ENCODE peak calls at places on chromosome 1, in four cellular contexts. One of them, this sample, is unnamed.
A peak's percentile ranks its signal among the peaks of the same experiment; 100 is the strongest.

GRCh38 chr1:91450260-91450659 is 45.6 kb upstream of the HFM1 start:
- DNase-seq in foreskin fibroblast: no peak
- DNase-seq in uterus: no peak
- DNase-seq in neural progenitor cell: no peak
- DNase-seq in this sample: no peak

GRCh38 chr1:27342778-27343638 is 1.2 kb downstream of the SYTL1 start:
- DNase-seq in uterus: no peak
- DNase-seq in neural progenitor cell: peak; percentile 45
- DNase-seq in foreskin fibroblast: no peak
- DNase-seq in this sample: no peak

GRCh38 chr1:47796626-47797025 is 200.6 kb downstream of the TRABD2B start:
- DNase-seq in uterus: no peak
- DNase-seq in neural progenitor cell: no peak
- DNase-seq in foreskin fibroblast: no peak
- DNase-seq in this sample: no peak

GRCh38 chr1:93304716-93305138 is 41.0 kb upstream of the DR1 start:
- DNase-seq in uterus: peak; percentile 52
- DNase-seq in foreskin fibroblast: peak; percentile 37
- DNase-seq in neural progenitor cell: peak; percentile 69
- DNase-seq in this sample: no peak

GRCh38 chr1:27400035-27400962 is 7.9 kb downstream of the GPR3 start:
- DNase-seq in foreskin fibroblast: no peak
- DNase-seq in uterus: no peak
- DNase-seq in neural progenitor cell: peak; percentile 22
- DNase-seq in this sample: no peak

GRCh38 chr1:225754940-225755635 is 22.5 kb upstream of the SRP9 start:
- DNase-seq in uterus: peak; percentile 42
- DNase-seq in foreskin fibroblast: peak; percentile 93
- DNase-seq in neural progenitor cell: no peak
- DNase-seq in this sample: no peak

GRCh38 chr1:17060129-17060868 is 6.5 kb upstream of the SDHB start:
- DNase-seq in neural progenitor cell: no peak
- DNase-seq in foreskin fibroblast: no peak
- DNase-seq in uterus: no peak
- DNase-seq in this sample: no peak

GRCh38 chr1:236753964-236754363 is 41.1 kb upstream of the MTR start:
- DNase-seq in neural progenitor cell: no peak
- DNase-seq in uterus: no peak
- DNase-seq in foreskin fibroblast: no peak
- DNase-seq in this sample: no peak

GRCh38 chr1:168091063-168091462 is 45.7 kb downstream of the GPR161 start:
- DNase-seq in foreskin fibroblast: no peak
- DNase-seq in uterus: no peak
- DNase-seq in neural progenitor cell: no peak
- DNase-seq in this sample: peak; percentile 61

GRCh38 chr1:182642461-182642860 is 38.3 kb upstream of the RGS16 start:
- DNase-seq in neural progenitor cell: no peak
- DNase-seq in foreskin fibroblast: no peak
- DNase-seq in uterus: no peak
- DNase-seq in this sample: no peak

GRCh38 chr1:206498685-206499084 is 8.6 kb upstream of the RASSF5 start:
- DNase-seq in uterus: no peak
- DNase-seq in foreskin fibroblast: no peak
- DNase-seq in neural progenitor cell: no peak
- DNase-seq in this sample: no peak

GRCh38 chr1:183901748-183902341 is 96.9 kb downstream of the RGL1 start:
- DNase-seq in uterus: no peak
- DNase-seq in neural progenitor cell: no peak
- DNase-seq in foreskin fibroblast: no peak
- DNase-seq in this sample: no peak

GRCh38 chr1:43444827-43445225 is 8.9 kb downstream of the HYI start:
- DNase-seq in neural progenitor cell: peak; percentile 53
- DNase-seq in foreskin fibroblast: no peak
- DNase-seq in uterus: peak; percentile 5
- DNase-seq in this sample: no peak

GRCh38 chr1:99601709-99602403 is 44.1 kb upstream of the PALMD start:
- DNase-seq in foreskin fibroblast: no peak
- DNase-seq in uterus: no peak
- DNase-seq in neural progenitor cell: no peak
- DNase-seq in this sample: no peak

GRCh38 chr1:205792946-205793673 is 17.8 kb upstream of the RAB29 start:
- DNase-seq in foreskin fibroblast: no peak
- DNase-seq in neural progenitor cell: peak; percentile 40
- DNase-seq in uterus: no peak
- DNase-seq in this sample: no peak

GRCh38 chr1:220798338-220798737 is 11.6 kb downstream of the MTARC1 start:
- DNase-seq in uterus: no peak
- DNase-seq in neural progenitor cell: no peak
- DNase-seq in foreskin fibroblast: no peak
- DNase-seq in this sample: no peak

GRCh38 chr1:193325042-193325441 is 138.6 kb upstream of the B3GALT2 start:
- DNase-seq in foreskin fibroblast: no peak
- DNase-seq in uterus: no peak
- DNase-seq in neural progenitor cell: no peak
- DNase-seq in this sample: no peak

GRCh38 chr1:46476673-46477072 is 13.0 kb upstream of the DMBX1 start:
- DNase-seq in foreskin fibroblast: no peak
- DNase-seq in neural progenitor cell: no peak
- DNase-seq in uterus: no peak
- DNase-seq in this sample: no peak

GRCh38 chr1:54220004-54220811 is 20.2 kb downstream of the MRPL37 start:
- DNase-seq in neural progenitor cell: no peak
- DNase-seq in foreskin fibroblast: peak; percentile 74
- DNase-seq in uterus: peak; percentile 52
- DNase-seq in this sample: no peak

GRCh38 chr1:230900984-230901383 is 32.7 kb upstream of the C1orf198 start:
- DNase-seq in neural progenitor cell: no peak
- DNase-seq in uterus: no peak
- DNase-seq in foreskin fibroblast: no peak
- DNase-seq in this sample: no peak

GRCh38 chr1:87812881-87813577 is 484.3 kb downstream of the LMO4 start:
- DNase-seq in neural progenitor cell: no peak
- DNase-seq in foreskin fibroblast: no peak
- DNase-seq in uterus: no peak
- DNase-seq in this sample: no peak

GRCh38 chr1:152112101-152112884 is 3.0 kb downstream of the TCHH start:
- DNase-seq in uterus: no peak
- DNase-seq in foreskin fibroblast: peak; percentile 16
- DNase-seq in neural progenitor cell: peak; percentile 5
- DNase-seq in this sample: no peak

GRCh38 chr1:2587071-2587859 is 688 bp downstream of the PRXL2B start:
- DNase-seq in uterus: peak; percentile 37
- DNase-seq in neural progenitor cell: peak; percentile 70
- DNase-seq in foreskin fibroblast: no peak
- DNase-seq in this sample: no peak

GRCh38 chr1:161185282-161185682 is 8.0 kb upstream of the B4GALT3 start:
- DNase-seq in uterus: peak; percentile 79
- DNase-seq in foreskin fibroblast: peak; percentile 73
- DNase-seq in neural progenitor cell: no peak
- DNase-seq in this sample: peak; percentile 96

GRCh38 chr1:23020731-23021130 is 1.5 kb downstream of the KDM1A start:
- DNase-seq in foreskin fibroblast: no peak
- DNase-seq in uterus: no peak
- DNase-seq in neural progenitor cell: no peak
- DNase-seq in this sample: no peak

GRCh38 chr1:176857632-176858031 is 306.9 kb downstream of the ASTN1 start:
- DNase-seq in uterus: no peak
- DNase-seq in foreskin fibroblast: peak; percentile 4
- DNase-seq in neural progenitor cell: no peak
- DNase-seq in this sample: no peak

GRCh38 chr1:27496604-27497155 is 6.7 kb upstream of the WASF2 start:
- DNase-seq in neural progenitor cell: peak; percentile 85
- DNase-seq in uterus: peak; percentile 59
- DNase-seq in foreskin fibroblast: no peak
- DNase-seq in this sample: no peak

GRCh38 chr1:241645199-241645598 is 5.0 kb upstream of the CHML start:
- DNase-seq in foreskin fibroblast: no peak
- DNase-seq in neural progenitor cell: no peak
- DNase-seq in uterus: no peak
- DNase-seq in this sample: no peak

GRCh38 chr1:177255411-177255810 is 84.7 kb downstream of the BRINP2 start:
- DNase-seq in foreskin fibroblast: peak; percentile 33
- DNase-seq in uterus: no peak
- DNase-seq in neural progenitor cell: no peak
- DNase-seq in this sample: no peak

GRCh38 chr1:30198805-30199403 is 524.5 kb downstream of the MATN1 start:
- DNase-seq in neural progenitor cell: no peak
- DNase-seq in uterus: no peak
- DNase-seq in foreskin fibroblast: no peak
- DNase-seq in this sample: peak; percentile 74

GRCh38 chr1:9993571-9994075 is 3.4 kb upstream of the RBP7 start:
- DNase-seq in foreskin fibroblast: no peak
- DNase-seq in uterus: no peak
- DNase-seq in neural progenitor cell: no peak
- DNase-seq in this sample: no peak

GRCh38 chr1:152533327-152533938 is 19.2 kb downstream of the CRCT1 start:
- DNase-seq in uterus: no peak
- DNase-seq in foreskin fibroblast: no peak
- DNase-seq in neural progenitor cell: no peak
- DNase-seq in this sample: no peak

GRCh38 chr1:24481098-24481497 is 21.5 kb upstream of the RCAN3 start:
- DNase-seq in foreskin fibroblast: no peak
- DNase-seq in uterus: no peak
- DNase-seq in neural progenitor cell: no peak
- DNase-seq in this sample: no peak

GRCh38 chr1:198929111-198929604 is 290.3 kb downstream of the PTPRC start:
- DNase-seq in foreskin fibroblast: no peak
- DNase-seq in uterus: no peak
- DNase-seq in neural progenitor cell: no peak
- DNase-seq in this sample: no peak

GRCh38 chr1:228150021-228150457 is 309 bp downstream of the GJC2 start:
- DNase-seq in foreskin fibroblast: no peak
- DNase-seq in neural progenitor cell: no peak
- DNase-seq in uterus: no peak
- DNase-seq in this sample: peak; percentile 86

GRCh38 chr1:93600663-93601062 is 81.0 kb downstream of the BCAR3 start:
- DNase-seq in uterus: no peak
- DNase-seq in neural progenitor cell: no peak
- DNase-seq in foreskin fibroblast: no peak
- DNase-seq in this sample: no peak

GRCh38 chr1:19771350-19771749 is 28.4 kb downstream of the TMCO4 start:
- DNase-seq in neural progenitor cell: no peak
- DNase-seq in uterus: no peak
- DNase-seq in foreskin fibroblast: no peak
- DNase-seq in this sample: no peak

GRCh38 chr1:7587726-7588456 is 183.2 kb upstream of the VAMP3 start:
- DNase-seq in neural progenitor cell: no peak
- DNase-seq in foreskin fibroblast: no peak
- DNase-seq in uterus: no peak
- DNase-seq in this sample: no peak

GRCh38 chr1:97571760-97572159 is 349.1 kb downstream of the DPYD start:
- DNase-seq in uterus: no peak
- DNase-seq in foreskin fibroblast: no peak
- DNase-seq in neural progenitor cell: no peak
- DNase-seq in this sample: no peak
- TF ChIP-seq CTCF in uterus: no peak
- TF ChIP-seq CTCF in foreskin fibroblast: no peak
- TF ChIP-seq CTCF in neural progenitor cell: no peak
- TF ChIP-seq CTCF in this sample: no peak

GRCh38 chr1:56411484-56412180 is 167.7 kb downstream of the PLPP3 start:
- DNase-seq in uterus: peak; percentile 31
- DNase-seq in neural progenitor cell: no peak
- DNase-seq in foreskin fibroblast: no peak
- DNase-seq in this sample: no peak
- TF ChIP-seq CTCF in uterus: no peak
- TF ChIP-seq CTCF in neural progenitor cell: no peak
- TF ChIP-seq CTCF in foreskin fibroblast: no peak
- TF ChIP-seq CTCF in this sample: no peak

DNA sequence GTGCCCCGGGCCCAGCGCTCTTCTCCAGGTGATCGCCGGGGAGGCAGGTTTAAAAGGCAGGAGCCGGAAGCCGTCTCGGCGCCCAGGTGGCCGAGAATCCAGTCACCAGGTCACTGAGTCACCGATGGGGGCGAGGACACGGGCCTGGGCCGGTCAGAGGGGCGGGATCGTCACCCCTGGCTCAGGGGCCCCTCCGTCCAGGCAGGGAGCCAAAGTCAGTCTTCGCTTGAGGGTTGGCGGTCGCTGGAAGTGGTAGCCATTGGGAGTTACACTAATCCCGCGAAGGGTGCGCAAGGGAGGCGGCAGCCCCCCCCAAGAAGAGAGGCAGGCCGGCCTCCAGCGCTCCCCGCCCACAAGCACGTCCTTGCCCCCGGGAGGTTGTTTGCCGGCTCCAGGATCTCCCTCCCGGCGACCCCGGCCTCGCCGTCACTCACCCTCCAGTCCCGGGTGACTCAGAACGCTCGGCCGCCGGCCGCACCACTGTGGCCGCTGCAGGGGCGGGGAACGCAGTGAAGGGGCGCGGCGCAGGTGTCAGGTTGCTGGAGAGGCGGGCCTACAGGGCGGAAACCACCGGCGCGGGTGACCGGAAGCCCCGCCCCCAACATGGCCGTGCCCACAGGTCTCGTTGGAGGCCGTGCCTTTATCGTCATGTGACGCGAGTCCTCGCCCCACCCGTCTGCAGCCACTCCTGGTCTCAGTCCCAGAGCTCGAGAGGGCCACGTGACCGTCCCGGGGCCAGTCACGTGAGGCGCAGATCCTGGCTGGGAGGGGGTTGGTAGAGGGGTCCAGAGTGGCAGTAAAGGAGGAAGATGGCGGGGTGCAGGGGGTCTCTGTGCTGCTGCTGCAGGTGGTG is at the start of the genes CLCN6 and MTHFR:
- DNase-seq in uterus: peak; percentile 99
- DNase-seq in foreskin fibroblast: peak; percentile 99
- DNase-seq in neural progenitor cell: peak; percentile 100
- DNase-seq in this sample: peak; percentile 100
- TF ChIP-seq CTCF in uterus: no peak
- TF ChIP-seq CTCF in foreskin fibroblast: no peak
- TF ChIP-seq CTCF in neural progenitor cell: no peak
- TF ChIP-seq CTCF in this sample: no peak

GRCh38 chr1:86380257-86380861 is 15.8 kb downstream of the ODF2L start:
- DNase-seq in foreskin fibroblast: peak; percentile 48
- DNase-seq in neural progenitor cell: peak; percentile 57
- DNase-seq in uterus: no peak
- DNase-seq in this sample: no peak
- TF ChIP-seq CTCF in foreskin fibroblast: peak; percentile 61
- TF ChIP-seq CTCF in neural progenitor cell: peak; percentile 86
- TF ChIP-seq CTCF in uterus: peak; percentile 67
- TF ChIP-seq CTCF in this sample: no peak

This sample was measured in lower leg skin.